ENCODE peak calls at places on chromosomes 2 and 18, in ten cellular contexts. One of them, this sample, is unnamed.

GRCh38 chr18:48042431-48042830 is 112.0 kb upstream of the SMAD2 start:
- DNase-seq in psoas muscle: no peak
- DNase-seq in CD4-positive, alpha-beta T cell: no peak
- DNase-seq in AG10803: no peak
- DNase-seq in foreskin keratinocyte: no peak
- DNase-seq in activated CD8-positive, alpha-beta T cell treated with anti-CD3 and anti-CD28 coated beads for 36 hours: no peak
- DNase-seq in transverse colon: no peak
- DNase-seq in GM20000: no peak
- DNase-seq in uterus: no peak
- DNase-seq in endodermal cell: no peak
- DNase-seq in this sample: no peak

GRCh38 chr2:72033636-72034035 is 114.0 kb downstream of the CYP26B1 start:
- DNase-seq in endodermal cell: peak; percentile 34
- DNase-seq in uterus: no peak
- DNase-seq in transverse colon: no peak
- DNase-seq in activated CD8-positive, alpha-beta T cell treated with anti-CD3 and anti-CD28 coated beads for 36 hours: no peak
- DNase-seq in GM20000: no peak
- DNase-seq in foreskin keratinocyte: no peak
- DNase-seq in CD4-positive, alpha-beta T cell: peak; percentile 30
- DNase-seq in AG10803: no peak
- DNase-seq in psoas muscle: peak; percentile 70
- DNase-seq in this sample: no peak

GRCh38 chr2:207073791-207074678 is 91.7 kb downstream of the KLF7 start:
- DNase-seq in activated CD8-positive, alpha-beta T cell treated with anti-CD3 and anti-CD28 coated beads for 36 hours: peak; percentile 66
- DNase-seq in uterus: no peak
- DNase-seq in AG10803: peak; percentile 19
- DNase-seq in endodermal cell: no peak
- DNase-seq in foreskin keratinocyte: peak; percentile 18
- DNase-seq in GM20000: peak; percentile 19
- DNase-seq in psoas muscle: peak; percentile 48
- DNase-seq in transverse colon: no peak
- DNase-seq in CD4-positive, alpha-beta T cell: no peak
- DNase-seq in this sample: no peak

GRCh38 chr2:147628971-147629421 is 215.8 kb upstream of the ACVR2A start:
- DNase-seq in psoas muscle: no peak
- DNase-seq in AG10803: peak; percentile 50
- DNase-seq in foreskin keratinocyte: peak; percentile 31
- DNase-seq in CD4-positive, alpha-beta T cell: no peak
- DNase-seq in endodermal cell: no peak
- DNase-seq in uterus: no peak
- DNase-seq in GM20000: peak; percentile 15
- DNase-seq in transverse colon: no peak
- DNase-seq in activated CD8-positive, alpha-beta T cell treated with anti-CD3 and anti-CD28 coated beads for 36 hours: no peak
- DNase-seq in this sample: no peak

GRCh38 chr2:121189011-121189410 is 96.0 kb downstream of the TFCP2L1 start:
- DNase-seq in GM20000: no peak
- DNase-seq in uterus: no peak
- DNase-seq in activated CD8-positive, alpha-beta T cell treated with anti-CD3 and anti-CD28 coated beads for 36 hours: peak; percentile 3
- DNase-seq in CD4-positive, alpha-beta T cell: no peak
- DNase-seq in endodermal cell: peak; percentile 23
- DNase-seq in psoas muscle: no peak
- DNase-seq in foreskin keratinocyte: no peak
- DNase-seq in transverse colon: no peak
- DNase-seq in AG10803: no peak
- DNase-seq in this sample: no peak

GRCh38 chr18:12769644-12770440 is 67.0 kb downstream of the PSMG2 start:
- DNase-seq in uterus: no peak
- DNase-seq in CD4-positive, alpha-beta T cell: no peak
- DNase-seq in transverse colon: no peak
- DNase-seq in GM20000: no peak
- DNase-seq in endodermal cell: no peak
- DNase-seq in psoas muscle: no peak
- DNase-seq in foreskin keratinocyte: no peak
- DNase-seq in AG10803: no peak
- DNase-seq in activated CD8-positive, alpha-beta T cell treated with anti-CD3 and anti-CD28 coated beads for 36 hours: no peak
- DNase-seq in this sample: no peak

GRCh38 chr2:232322560-232323327 is 55.8 kb upstream of the ALPP start:
- DNase-seq in endodermal cell: no peak
- DNase-seq in foreskin keratinocyte: peak; percentile 64
- DNase-seq in uterus: no peak
- DNase-seq in transverse colon: peak; percentile 5
- DNase-seq in psoas muscle: peak; percentile 30
- DNase-seq in GM20000: no peak
- DNase-seq in AG10803: no peak
- DNase-seq in activated CD8-positive, alpha-beta T cell treated with anti-CD3 and anti-CD28 coated beads for 36 hours: peak; percentile 69
- DNase-seq in CD4-positive, alpha-beta T cell: no peak
- DNase-seq in this sample: no peak

GRCh38 chr2:112048887-112049286 is 6.2 kb upstream of the TMEM87B start:
- DNase-seq in uterus: peak; percentile 26
- DNase-seq in AG10803: peak; percentile 61
- DNase-seq in transverse colon: peak; percentile 20
- DNase-seq in GM20000: peak; percentile 33
- DNase-seq in CD4-positive, alpha-beta T cell: no peak
- DNase-seq in activated CD8-positive, alpha-beta T cell treated with anti-CD3 and anti-CD28 coated beads for 36 hours: peak; percentile 40
- DNase-seq in endodermal cell: no peak
- DNase-seq in psoas muscle: no peak
- DNase-seq in foreskin keratinocyte: peak; percentile 35
- DNase-seq in this sample: peak; percentile 52

GRCh38 chr2:96580771-96581170 is 44.2 kb downstream of the ARID5A start:
- DNase-seq in endodermal cell: peak; percentile 85
- DNase-seq in activated CD8-positive, alpha-beta T cell treated with anti-CD3 and anti-CD28 coated beads for 36 hours: peak; percentile 12
- DNase-seq in CD4-positive, alpha-beta T cell: no peak
- DNase-seq in uterus: no peak
- DNase-seq in psoas muscle: no peak
- DNase-seq in AG10803: no peak
- DNase-seq in foreskin keratinocyte: peak; percentile 20
- DNase-seq in GM20000: peak; percentile 36
- DNase-seq in transverse colon: no peak
- DNase-seq in this sample: no peak

GRCh38 chr18:31965331-31965970 is 22.5 kb upstream of the TRAPPC8 start:
- DNase-seq in activated CD8-positive, alpha-beta T cell treated with anti-CD3 and anti-CD28 coated beads for 36 hours: no peak
- DNase-seq in foreskin keratinocyte: no peak
- DNase-seq in transverse colon: no peak
- DNase-seq in endodermal cell: no peak
- DNase-seq in AG10803: no peak
- DNase-seq in uterus: no peak
- DNase-seq in CD4-positive, alpha-beta T cell: no peak
- DNase-seq in GM20000: no peak
- DNase-seq in psoas muscle: no peak
- DNase-seq in this sample: no peak

GRCh38 chr2:5250482-5250881 is 441.7 kb upstream of the SOX11 start:
- DNase-seq in uterus: no peak
- DNase-seq in CD4-positive, alpha-beta T cell: no peak
- DNase-seq in foreskin keratinocyte: peak; percentile 0
- DNase-seq in endodermal cell: peak; percentile 81
- DNase-seq in GM20000: no peak
- DNase-seq in activated CD8-positive, alpha-beta T cell treated with anti-CD3 and anti-CD28 coated beads for 36 hours: no peak
- DNase-seq in psoas muscle: no peak
- DNase-seq in transverse colon: no peak
- DNase-seq in AG10803: no peak
- DNase-seq in this sample: no peak

GRCh38 chr18:76662621-76663020 is 159.7 kb upstream of the ZNF236 start:
- DNase-seq in foreskin keratinocyte: no peak
- DNase-seq in psoas muscle: no peak
- DNase-seq in uterus: peak; percentile 15
- DNase-seq in AG10803: no peak
- DNase-seq in activated CD8-positive, alpha-beta T cell treated with anti-CD3 and anti-CD28 coated beads for 36 hours: no peak
- DNase-seq in transverse colon: no peak
- DNase-seq in GM20000: no peak
- DNase-seq in CD4-positive, alpha-beta T cell: no peak
- DNase-seq in endodermal cell: no peak
- DNase-seq in this sample: no peak
- TF ChIP-seq CTCF in foreskin keratinocyte: no peak
- TF ChIP-seq CTCF in psoas muscle: no peak
- TF ChIP-seq CTCF in uterus: no peak
- TF ChIP-seq CTCF in AG10803: no peak
- TF ChIP-seq CTCF in activated CD8-positive, alpha-beta T cell treated with anti-CD3 and anti-CD28 coated beads for 36 hours: no peak
- TF ChIP-seq CTCF in transverse colon: no peak
- TF ChIP-seq CTCF in GM20000: no peak
- TF ChIP-seq CTCF in CD4-positive, alpha-beta T cell: no peak
- TF ChIP-seq CTCF in endodermal cell: no peak
- TF ChIP-seq CTCF in this sample: no peak

GRCh38 chr2:215315301-215315700 is 3.4 kb downstream of the ATIC start:
- DNase-seq in foreskin keratinocyte: no peak
- DNase-seq in CD4-positive, alpha-beta T cell: no peak
- DNase-seq in uterus: no peak
- DNase-seq in activated CD8-positive, alpha-beta T cell treated with anti-CD3 and anti-CD28 coated beads for 36 hours: no peak
- DNase-seq in psoas muscle: no peak
- DNase-seq in GM20000: no peak
- DNase-seq in endodermal cell: no peak
- DNase-seq in AG10803: no peak
- DNase-seq in transverse colon: no peak
- DNase-seq in this sample: no peak

GRCh38 chr2:215316336-215316735 is 4.5 kb downstream of the ATIC start:
- DNase-seq in foreskin keratinocyte: no peak
- DNase-seq in AG10803: no peak
- DNase-seq in activated CD8-positive, alpha-beta T cell treated with anti-CD3 and anti-CD28 coated beads for 36 hours: no peak
- DNase-seq in transverse colon: no peak
- DNase-seq in endodermal cell: no peak
- DNase-seq in CD4-positive, alpha-beta T cell: no peak
- DNase-seq in psoas muscle: no peak
- DNase-seq in uterus: no peak
- DNase-seq in GM20000: no peak
- DNase-seq in this sample: no peak

GRCh38 chr2:215320102-215320501 is 8.2 kb downstream of the ATIC start:
- DNase-seq in psoas muscle: no peak
- DNase-seq in CD4-positive, alpha-beta T cell: no peak
- DNase-seq in AG10803: no peak
- DNase-seq in foreskin keratinocyte: no peak
- DNase-seq in transverse colon: no peak
- DNase-seq in GM20000: no peak
- DNase-seq in uterus: no peak
- DNase-seq in activated CD8-positive, alpha-beta T cell treated with anti-CD3 and anti-CD28 coated beads for 36 hours: no peak
- DNase-seq in endodermal cell: no peak
- DNase-seq in this sample: no peak

GRCh38 chr2:215320679-215321078 is 8.8 kb downstream of the ATIC start:
- DNase-seq in psoas muscle: no peak
- DNase-seq in CD4-positive, alpha-beta T cell: no peak
- DNase-seq in transverse colon: no peak
- DNase-seq in GM20000: no peak
- DNase-seq in endodermal cell: no peak
- DNase-seq in AG10803: no peak
- DNase-seq in activated CD8-positive, alpha-beta T cell treated with anti-CD3 and anti-CD28 coated beads for 36 hours: no peak
- DNase-seq in uterus: no peak
- DNase-seq in foreskin keratinocyte: no peak
- DNase-seq in this sample: no peak

GRCh38 chr2:215319500-215319899 is 7.6 kb downstream of the ATIC start:
- DNase-seq in transverse colon: no peak
- DNase-seq in activated CD8-positive, alpha-beta T cell treated with anti-CD3 and anti-CD28 coated beads for 36 hours: no peak
- DNase-seq in CD4-positive, alpha-beta T cell: no peak
- DNase-seq in AG10803: no peak
- DNase-seq in foreskin keratinocyte: no peak
- DNase-seq in GM20000: no peak
- DNase-seq in endodermal cell: no peak
- DNase-seq in uterus: no peak
- DNase-seq in psoas muscle: no peak
- DNase-seq in this sample: no peak
- TF ChIP-seq CTCF in transverse colon: no peak
- TF ChIP-seq CTCF in activated CD8-positive, alpha-beta T cell treated with anti-CD3 and anti-CD28 coated beads for 36 hours: no peak
- TF ChIP-seq CTCF in CD4-positive, alpha-beta T cell: no peak
- TF ChIP-seq CTCF in AG10803: no peak
- TF ChIP-seq CTCF in foreskin keratinocyte: no peak
- TF ChIP-seq CTCF in GM20000: no peak
- TF ChIP-seq CTCF in endodermal cell: no peak
- TF ChIP-seq CTCF in uterus: no peak
- TF ChIP-seq CTCF in psoas muscle: no peak
- TF ChIP-seq CTCF in this sample: no peak

GRCh38 chr2:169790581-169790980 is 8.1 kb upstream of the SSB start:
- DNase-seq in GM20000: no peak
- DNase-seq in transverse colon: no peak
- DNase-seq in uterus: no peak
- DNase-seq in AG10803: no peak
- DNase-seq in activated CD8-positive, alpha-beta T cell treated with anti-CD3 and anti-CD28 coated beads for 36 hours: no peak
- DNase-seq in endodermal cell: no peak
- DNase-seq in foreskin keratinocyte: no peak
- DNase-seq in psoas muscle: no peak
- DNase-seq in CD4-positive, alpha-beta T cell: no peak
- DNase-seq in this sample: no peak
- TF ChIP-seq CTCF in GM20000: no peak
- TF ChIP-seq CTCF in transverse colon: no peak
- TF ChIP-seq CTCF in uterus: no peak
- TF ChIP-seq CTCF in AG10803: no peak
- TF ChIP-seq CTCF in activated CD8-positive, alpha-beta T cell treated with anti-CD3 and anti-CD28 coated beads for 36 hours: no peak
- TF ChIP-seq CTCF in endodermal cell: no peak
- TF ChIP-seq CTCF in foreskin keratinocyte: no peak
- TF ChIP-seq CTCF in psoas muscle: no peak
- TF ChIP-seq CTCF in CD4-positive, alpha-beta T cell: no peak
- TF ChIP-seq CTCF in this sample: no peak

GRCh38 chr2:42361728-42362298 is 796 bp upstream of the COX7A2L start:
- DNase-seq in transverse colon: no peak
- DNase-seq in endodermal cell: no peak
- DNase-seq in CD4-positive, alpha-beta T cell: no peak
- DNase-seq in AG10803: no peak
- DNase-seq in psoas muscle: no peak
- DNase-seq in activated CD8-positive, alpha-beta T cell treated with anti-CD3 and anti-CD28 coated beads for 36 hours: no peak
- DNase-seq in uterus: no peak
- DNase-seq in GM20000: peak; percentile 17
- DNase-seq in foreskin keratinocyte: no peak
- DNase-seq in this sample: no peak

GRCh38 chr2:42359894-42360483 is 1.0 kb downstream of the COX7A2L start:
- DNase-seq in activated CD8-positive, alpha-beta T cell treated with anti-CD3 and anti-CD28 coated beads for 36 hours: peak; percentile 40
- DNase-seq in AG10803: peak; percentile 74
- DNase-seq in CD4-positive, alpha-beta T cell: no peak
- DNase-seq in foreskin keratinocyte: no peak
- DNase-seq in transverse colon: no peak
- DNase-seq in GM20000: no peak
- DNase-seq in endodermal cell: no peak
- DNase-seq in uterus: no peak
- DNase-seq in psoas muscle: no peak
- DNase-seq in this sample: peak; percentile 8

GRCh38 chr2:42359304-42359749 is 1.7 kb downstream of the COX7A2L start:
- DNase-seq in psoas muscle: no peak
- DNase-seq in GM20000: peak; percentile 21
- DNase-seq in foreskin keratinocyte: no peak
- DNase-seq in transverse colon: no peak
- DNase-seq in activated CD8-positive, alpha-beta T cell treated with anti-CD3 and anti-CD28 coated beads for 36 hours: peak; percentile 31
- DNase-seq in endodermal cell: no peak
- DNase-seq in AG10803: peak; percentile 54
- DNase-seq in uterus: no peak
- DNase-seq in CD4-positive, alpha-beta T cell: no peak
- DNase-seq in this sample: no peak

GRCh38 chr2:42360493-42360889 is 526 bp downstream of the COX7A2L start:
- DNase-seq in AG10803: no peak
- DNase-seq in endodermal cell: no peak
- DNase-seq in uterus: no peak
- DNase-seq in foreskin keratinocyte: no peak
- DNase-seq in activated CD8-positive, alpha-beta T cell treated with anti-CD3 and anti-CD28 coated beads for 36 hours: peak; percentile 16
- DNase-seq in GM20000: no peak
- DNase-seq in psoas muscle: no peak
- DNase-seq in transverse colon: no peak
- DNase-seq in CD4-positive, alpha-beta T cell: no peak
- DNase-seq in this sample: no peak

GRCh38 chr2:42360890-42361727 is at the start of gene COX7A2L:
- DNase-seq in psoas muscle: peak; percentile 99
- DNase-seq in AG10803: peak; percentile 96
- DNase-seq in GM20000: peak; percentile 93
- DNase-seq in transverse colon: peak; percentile 98
- DNase-seq in uterus: peak; percentile 97
- DNase-seq in endodermal cell: peak; percentile 99
- DNase-seq in activated CD8-positive, alpha-beta T cell treated with anti-CD3 and anti-CD28 coated beads for 36 hours: peak; percentile 96
- DNase-seq in CD4-positive, alpha-beta T cell: peak; percentile 97
- DNase-seq in foreskin keratinocyte: peak; percentile 96
- DNase-seq in this sample: peak; percentile 94
- TF ChIP-seq CTCF in psoas muscle: peak; percentile 28
- TF ChIP-seq CTCF in AG10803: peak; percentile 41
- TF ChIP-seq CTCF in GM20000: no peak
- TF ChIP-seq CTCF in transverse colon: no peak
- TF ChIP-seq CTCF in uterus: peak; percentile 31
- TF ChIP-seq CTCF in endodermal cell: no peak
- TF ChIP-seq CTCF in activated CD8-positive, alpha-beta T cell treated with anti-CD3 and anti-CD28 coated beads for 36 hours: no peak
- TF ChIP-seq CTCF in CD4-positive, alpha-beta T cell: no peak
- TF ChIP-seq CTCF in foreskin keratinocyte: peak; percentile 66
- TF ChIP-seq CTCF in this sample: peak; percentile 20

This sample was measured in HFFc6.